ENCODE peak calls at places on chromosomes 5 and 9, in nine cellular contexts. J is H9, Y is fibroblast of mammary gland, K is kidney tubule cell, V is Caki2, N is RKO, F is LHCN-M2, S is skeletal muscle cell, G is NCI-H2081. R is an unnamed sample.
A peak's percentile ranks its signal among the peaks of the same experiment; 100 is the strongest.

GRCh38 chr5:2710910-2711309 is 40.6 kb downstream of the IRX2 start:
- DNase-seq in J (no peak), Y (peak; percentile 40), K (no peak), V (no peak), N (peak; percentile 28), F (no peak), S (no peak), G (no peak), R (no peak)

GRCh38 chr5:66538126-66538525 is 58.1 kb upstream of the MAST4 start:
- DNase-seq in J (no peak), Y (no peak), K (no peak), V (no peak), N (no peak), F (no peak), S (no peak), G (no peak), R (no peak)

GRCh38 chr9:131273146-131273545 is 3.2 kb downstream of the FAM78A start:
- DNase-seq in J (peak; percentile 34), Y (no peak), K (no peak), V (no peak), N (no peak), F (no peak), S (no peak), G (no peak), R (no peak)

GRCh38 chr5:131979816-131980215 is 31.6 kb downstream of the ACSL6 start:
- DNase-seq in J (no peak), Y (no peak), K (no peak), V (no peak), N (no peak), F (no peak), S (no peak), G (no peak), R (no peak)

GRCh38 chr5:178107889-178108288 is 5.4 kb upstream of the N4BP3 start:
- DNase-seq in J (no peak), Y (no peak), K (no peak), V (no peak), N (no peak), F (no peak), S (no peak), G (no peak), R (no peak)

GRCh38 chr5:145574889-145575573 is 260.1 kb downstream of the PRELID2 start:
- DNase-seq in J (no peak), Y (peak; percentile 42), K (peak; percentile 52), V (no peak), N (no peak), F (no peak), S (no peak), G (no peak), R (no peak)

GRCh38 chr5:161572914-161573313 is 26.4 kb upstream of the GABRB2 start:
- DNase-seq in J (no peak), Y (no peak), K (no peak), V (no peak), N (no peak), F (no peak), S (no peak), G (no peak), R (no peak)

GRCh38 chr9:125758986-125759811 is 12.0 kb downstream of the PBX3 start:
- DNase-seq in J (no peak), Y (no peak), K (no peak), V (no peak), N (no peak), F (no peak), S (no peak), G (peak; percentile 37), R (no peak)

GRCh38 chr5:179530069-179530998 is 20.0 kb upstream of the RUFY1 start:
- DNase-seq in J (peak; percentile 83), Y (peak; percentile 32), K (peak; percentile 48), V (no peak), N (no peak), F (peak; percentile 41), S (no peak), G (no peak), R (no peak)

GRCh38 chr9:133635098-133635497 is 1.1 kb upstream of the DBH start:
- DNase-seq in J (no peak), Y (no peak), K (no peak), V (no peak), N (no peak), F (no peak), S (no peak), G (no peak), R (peak; percentile 93)

GRCh38 chr9:124149992-124150391 is 107.8 kb upstream of the NEK6 start:
- DNase-seq in J (no peak), Y (peak; percentile 34), K (peak; percentile 11), V (no peak), N (peak; percentile 50), F (peak; percentile 29), S (no peak), G (no peak), R (peak; percentile 27)

GRCh38 chr5:123438902-123439301 is 15.7 kb upstream of the CEP120 start:
- DNase-seq in J (no peak), Y (no peak), K (peak; percentile 49), V (no peak), N (no peak), F (no peak), S (no peak), G (no peak), R (no peak)

GRCh38 chr9:117341161-117341560 is 73.7 kb downstream of the ASTN2 start:
- DNase-seq in J (no peak), Y (no peak), K (no peak), V (no peak), N (no peak), F (no peak), S (no peak), G (no peak), R (no peak)

GRCh38 chr9:37602817-37603216 is 10.4 kb upstream of the TOMM5 start:
- DNase-seq in J (no peak), Y (peak; percentile 54), K (peak; percentile 42), V (no peak), N (no peak), F (no peak), S (no peak), G (no peak), R (no peak)

GRCh38 chr9:95268681-95269080 is 48.8 kb downstream of the FANCC start:
- DNase-seq in J (peak; percentile 38), Y (peak; percentile 22), K (peak; percentile 50), V (peak; percentile 32), N (peak; percentile 22), F (peak; percentile 26), S (peak; percentile 9), G (peak; percentile 73), R (peak; percentile 60)

GRCh38 chr5:64603676-64604075 is 86.6 kb upstream of the SHISAL2B start:
- DNase-seq in J (no peak), Y (no peak), K (no peak), V (no peak), N (no peak), F (no peak), S (no peak), G (no peak), R (no peak)

GRCh38 chr9:89588271-89588879 is 16.4 kb upstream of the GADD45G start:
- DNase-seq in J (no peak), Y (no peak), K (no peak), V (no peak), N (no peak), F (no peak), S (no peak), G (no peak), R (no peak)

GRCh38 chr5:54793612-54794436 is 191.6 kb downstream of the ESM1 start:
- DNase-seq in J (no peak), Y (peak; percentile 33), K (no peak), V (no peak), N (no peak), F (no peak), S (no peak), G (no peak), R (no peak)

GRCh38 chr5:150473673-150474358 is 24.3 kb upstream of the RPS14 start:
- DNase-seq in J (peak; percentile 90), Y (no peak), K (peak; percentile 100), V (peak; percentile 96), N (no peak), F (peak; percentile 37), S (no peak), G (no peak), R (peak; percentile 79)

GRCh38 chr5:155260798-155261197 is 247.2 kb downstream of the KIF4B start:
- DNase-seq in J (peak; percentile 72), Y (no peak), K (peak; percentile 13), V (peak; percentile 2), N (peak; percentile 30), F (no peak), S (no peak), G (peak; percentile 37), R (peak; percentile 34)

GRCh38 chr9:34377402-34377741 is 674 bp upstream of the MYORG start:
- DNase-seq in J (no peak), Y (no peak), K (no peak), V (no peak), N (no peak), F (peak; percentile 21), S (no peak), G (no peak), R (no peak)

GRCh38 chr9:35481347-35481975 is 8.4 kb upstream of the RUSC2 start:
- DNase-seq in J (peak; percentile 49), Y (peak; percentile 78), K (peak; percentile 73), V (peak; percentile 18), N (peak; percentile 68), F (peak; percentile 71), S (no peak), G (peak; percentile 60), R (peak; percentile 69)

GRCh38 chr5:142178651-142179050 is 70.1 kb downstream of the NDFIP1 start:
- DNase-seq in J (no peak), Y (no peak), K (no peak), V (no peak), N (no peak), F (no peak), S (no peak), G (no peak), R (no peak)

GRCh38 chr5:91928751-91929521 is 545.8 kb upstream of the ARRDC3 start:
- DNase-seq in J (no peak), Y (peak; percentile 39), K (peak; percentile 29), V (peak; percentile 10), N (peak; percentile 75), F (peak; percentile 20), S (no peak), G (no peak), R (no peak)

GRCh38 chr5:158700231-158700996 is 399.3 kb downstream of the EBF1 start:
- DNase-seq in J (no peak), Y (peak; percentile 94), K (no peak), V (no peak), N (no peak), F (peak; percentile 73), S (peak; percentile 67), G (no peak), R (no peak)

GRCh38 chr5:120304653-120305052 is 159.4 kb upstream of the PRR16 start:
- DNase-seq in J (no peak), Y (peak; percentile 96), K (peak; percentile 69), V (peak; percentile 2), N (peak; percentile 67), F (peak; percentile 75), S (peak; percentile 92), G (no peak), R (no peak)

GRCh38 chr9:37575921-37576721 is at the start of gene FBXO10:
- DNase-seq in J (peak; percentile 88), Y (peak; percentile 59), K (peak; percentile 68), V (no peak), N (no peak), F (peak; percentile 74), S (peak; percentile 48), G (peak; percentile 80), R (peak; percentile 79)

GRCh38 chr9:21902112-21902511 is 92.1 kb downstream of the CDKN2A start:
- DNase-seq in J (no peak), Y (peak; percentile 28), K (peak; percentile 53), V (no peak), N (no peak), F (no peak), S (no peak), G (no peak), R (no peak)

R was measured in SJCRH30.